ENCODE peak calls at places on chromosomes 11 and 22, in five cellular contexts. O is astrocyte, L is heart left ventricle, M is lung, Z is MM.1S. D is an unnamed sample.

GRCh38 chr11:80898910-80899309 is 1458.1 kb upstream of the TENM4 start:
- DNase-seq in Z (no peak), L (no peak), M (no peak), O (no peak), D (no peak)

GRCh38 chr11:19903620-19904069 is 191.0 kb downstream of the NAV2 start:
- DNase-seq in L (peak; percentile 46), O (peak; percentile 68), M (peak; percentile 74), Z (peak; percentile 53), D (peak; percentile 80)

GRCh38 chr11:44007746-44008501 is 39.9 kb upstream of the ACCSL start:
- DNase-seq in L (no peak), Z (no peak), O (no peak), M (no peak), D (peak; percentile 59)

GRCh38 chr11:85710912-85711311 is 24.9 kb upstream of the CCDC89 start:
- DNase-seq in O (no peak), Z (no peak), L (no peak), M (no peak), D (no peak)

GRCh38 chr11:27460158-27460565 is 12.4 kb downstream of the LGR4 start:
- DNase-seq in O (no peak), M (no peak), L (no peak), Z (no peak), D (no peak)

GRCh38 chr22:22669093-22669492 is 24.7 kb downstream of the GGTLC2 start:
- DNase-seq in Z (no peak), L (no peak), O (no peak), M (no peak), D (no peak)

GRCh38 chr11:25037431-25037830 is 540.6 kb downstream of the LUZP2 start:
- DNase-seq in O (no peak), L (no peak), Z (peak; percentile 68), M (no peak), D (no peak)

GRCh38 chr11:116263770-116264169 is 509.0 kb downstream of the BUD13 start:
- DNase-seq in M (no peak), O (no peak), L (no peak), Z (no peak), D (no peak)

GRCh38 chr22:50194037-50194809 is 6.6 kb upstream of the SELENOO start:
- DNase-seq in Z (no peak), O (no peak), L (no peak), M (no peak), D (no peak)

GRCh38 chr11:86427441-86427840 is 52.8 kb downstream of the CCDC81 start:
- DNase-seq in Z (no peak), L (no peak), O (no peak), M (no peak), D (no peak)

GRCh38 chr11:115903179-115903578 is 399.0 kb upstream of the CADM1 start:
- DNase-seq in L (no peak), Z (no peak), M (no peak), O (peak; percentile 65), D (no peak)

GRCh38 chr22:26691377-26691716 is 34.0 kb downstream of the MIAT start:
- DNase-seq in M (no peak), O (no peak), L (no peak), Z (no peak), D (no peak)

GRCh38 chr11:94504689-94505293 is 7.5 kb upstream of the C11orf97 start:
- DNase-seq in M (no peak), O (peak; percentile 24), L (no peak), Z (peak; percentile 62), D (no peak)

GRCh38 chr11:78228467-78228866 is 39.7 kb downstream of the USP35 start:
- DNase-seq in M (no peak), L (no peak), O (peak; percentile 11), Z (peak; percentile 74), D (no peak)

GRCh38 chr11:132779487-132779886 is 752.8 kb downstream of the OPCML start:
- DNase-seq in M (no peak), Z (no peak), O (peak; percentile 51), L (no peak), D (no peak)

GRCh38 chr11:112516771-112517170 is 256.1 kb upstream of the PLET1 start:
- DNase-seq in Z (no peak), O (no peak), M (no peak), L (no peak), D (no peak)

GRCh38 chr11:35804446-35805040 is 139.3 kb upstream of the LDLRAD3 start:
- DNase-seq in Z (no peak), O (no peak), M (no peak), L (no peak), D (no peak)

GRCh38 chr11:74988541-74989268 is at the start of gene NEU3:
- DNase-seq in M (peak; percentile 80), O (peak; percentile 66), Z (peak; percentile 91), L (peak; percentile 82), D (peak; percentile 76)

GRCh38 chr22:42560781-42561180 is 7.0 kb downstream of the SERHL2 start:
- DNase-seq in L (no peak), Z (no peak), O (no peak), M (no peak), D (no peak)

GRCh38 chr11:17722000-17722643 is 2.8 kb downstream of the MYOD1 start:
- DNase-seq in M (no peak), O (no peak), Z (no peak), L (no peak), D (no peak)

GRCh38 chr11:29448246-29448877 is 568.5 kb downstream of the KCNA4 start:
- DNase-seq in Z (no peak), O (no peak), L (no peak), M (no peak), D (no peak)
- TF ChIP-seq CTCF in Z (no peak), O (peak; percentile 85), L (peak; percentile 18), M (no peak), D (peak; percentile 10)

DNA sequence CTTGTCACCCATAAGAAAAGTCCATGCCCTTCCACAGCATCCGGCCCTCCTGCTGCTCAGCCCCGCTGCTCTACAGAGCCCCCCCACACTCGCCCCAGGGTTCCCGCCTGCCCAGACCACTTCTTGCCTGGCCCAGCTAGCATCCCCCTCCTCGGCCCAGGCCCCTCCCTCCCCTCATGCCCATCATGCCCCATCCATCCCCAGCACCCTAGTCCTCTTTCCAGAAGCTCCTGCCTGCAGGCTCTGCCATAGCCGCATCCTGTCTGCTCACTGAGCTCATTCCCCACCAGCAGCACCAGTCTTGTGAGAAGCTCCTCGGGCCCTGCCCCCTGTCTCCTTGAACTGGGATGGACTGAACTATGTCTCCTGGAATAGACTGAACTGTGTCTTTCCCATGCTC is 54.5 kb downstream of the LINC01488 start:
- DNase-seq in Z (no peak), L (no peak), M (no peak), O (no peak), D (peak; percentile 33)
- H3K27ac ChIP-seq in Z (no peak overlapping the region), L (no peak overlapping the region), M (no peak overlapping the region), O (no peak overlapping the region), D (no peak overlapping the region)

GRCh38 chr22:39939830-39940229 is 20.4 kb upstream of the TMA7B start:
- DNase-seq in O (no peak), Z (no peak), L (no peak), M (no peak), D (no peak)

GRCh38 chr22:39941661-39942060 is 18.5 kb upstream of the TMA7B start:
- DNase-seq in O (no peak), M (no peak), L (no peak), Z (no peak), D (no peak)

GRCh38 chr22:39938509-39938908 is 21.7 kb upstream of the TMA7B start:
- DNase-seq in Z (no peak), L (no peak), O (no peak), M (no peak), D (no peak)

GRCh38 chr22:39942433-39943213 is 17.6 kb upstream of the TMA7B start:
- DNase-seq in L (no peak), Z (no peak), M (no peak), O (no peak), D (no peak)

DNA sequence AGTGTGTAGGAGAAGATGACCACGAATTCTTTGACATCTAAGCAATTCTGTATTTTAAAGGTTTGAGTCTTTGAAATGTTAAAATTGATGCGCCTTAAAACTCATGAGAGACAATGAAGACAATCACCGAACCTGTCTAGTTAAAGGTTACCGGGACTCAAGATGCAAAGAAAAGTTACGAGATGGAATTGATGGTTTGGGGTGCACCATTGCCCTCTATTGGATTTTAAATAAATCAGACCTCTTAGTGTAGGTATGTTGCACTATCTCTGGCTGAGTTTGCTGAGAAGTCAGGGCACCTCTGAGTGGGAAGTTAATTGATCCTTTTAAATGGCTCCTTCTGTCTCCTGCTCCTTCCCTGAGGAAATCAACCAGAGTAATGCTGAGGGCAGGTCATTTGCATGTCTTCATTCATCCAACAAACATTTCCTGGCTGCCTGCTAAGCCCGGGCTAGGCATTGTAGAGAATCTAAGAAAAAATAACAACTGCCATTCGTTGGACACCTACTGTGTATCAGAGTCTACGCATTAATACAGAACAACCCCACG is 19.4 kb upstream of the TMA7B start:
- DNase-seq in L (no peak), Z (no peak), M (no peak), O (no peak), D (no peak)
- TF ChIP-seq CTCF in L (no peak), Z (no peak), M (no peak), O (no peak), D (no peak)

DNA sequence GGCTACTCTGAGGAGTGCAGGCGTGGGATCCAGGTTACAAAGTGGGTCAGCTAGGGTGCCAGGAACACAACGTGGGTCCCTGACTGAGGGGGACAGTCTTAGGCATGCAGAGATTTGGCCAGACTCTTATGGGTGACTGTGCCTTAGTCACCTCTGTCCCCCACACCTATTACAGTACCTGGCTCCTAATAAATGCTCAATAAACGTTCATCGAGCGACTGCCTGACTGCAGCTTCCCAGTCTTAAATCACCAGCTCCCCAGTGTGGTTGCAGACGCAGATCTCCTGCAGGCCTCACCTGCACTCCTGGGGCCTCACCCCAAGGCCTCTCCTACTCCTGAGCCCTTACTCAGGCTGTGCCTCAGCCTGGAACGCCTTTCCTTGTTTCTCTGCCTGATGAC is 3.2 kb upstream of the SUN2 start:
- DNase-seq in M (no peak), L (no peak), Z (no peak), O (no peak), D (no peak)
- H3K27ac ChIP-seq in M (no peak overlapping the region), L (no peak overlapping the region), Z (no peak overlapping the region), O (no peak overlapping the region), D (no peak overlapping the region)

GRCh38 chr11:76783901-76784813 is 1.0 kb downstream of the TSKU start:
- DNase-seq in O (peak; percentile 80), M (no peak), L (peak; percentile 78), Z (no peak), D (no peak)
- TF ChIP-seq CTCF in O (no peak), M (no peak), L (no peak), Z (no peak), D (no peak)

GRCh38 chr11:100791103-100791502 is 104.0 kb downstream of the ARHGAP42 start:
- DNase-seq in Z (no peak), O (no peak), M (no peak), L (no peak), D (no peak)
- H3K27ac ChIP-seq in Z (no peak overlapping the region), O (no peak overlapping the region), M (no peak overlapping the region), L (no peak overlapping the region), D (no peak overlapping the region)

D was measured in tibial artery.